ENCODE peak calls at places on chromosomes 6 and 20, in ten cellular contexts. B, F, P, A, K, I, W, N, S and R are unnamed samples.

GRCh38 chr6:118644007-118644406 is 7.4 kb downstream of the CEP85L start:
- DNase-seq in B (no peak), F (no peak), P (no peak), A (no peak), K (no peak), I (no peak), W (no peak), N (peak; percentile 53), S (no peak), R (no peak)

GRCh38 chr6:129476810-129477209 is 233.2 kb downstream of the ARHGAP18 start:
- DNase-seq in B (no peak), F (no peak), P (no peak), A (no peak), K (no peak), I (no peak), W (no peak), N (no peak), S (no peak), R (no peak)

GRCh38 chr6:13194852-13195251 is 133.5 kb downstream of the TBC1D7 start:
- DNase-seq in B (no peak), F (peak; percentile 31), P (peak; percentile 83), A (no peak), K (no peak), I (peak; percentile 52), W (peak; percentile 50), N (peak; percentile 65), S (peak; percentile 43), R (no peak)

GRCh38 chr20:12640255-12640654 is 368.5 kb upstream of the SPTLC3 start:
- DNase-seq in B (no peak), F (no peak), P (no peak), A (no peak), K (no peak), I (no peak), W (no peak), N (no peak), S (no peak), R (no peak)

GRCh38 chr20:1467355-1468116 is 887 bp upstream of the NSFL1C start:
- DNase-seq in B (peak; percentile 7), F (no peak), P (no peak), A (no peak), K (no peak), I (no peak), W (no peak), N (no peak), S (peak; percentile 72), R (no peak)

GRCh38 chr20:54633903-54634302 is 158.5 kb downstream of the DOK5 start:
- DNase-seq in B (no peak), F (no peak), P (no peak), A (no peak), K (no peak), I (no peak), W (no peak), N (no peak), S (no peak), R (no peak)

GRCh38 chr6:32689531-32690505 is 23.4 kb upstream of the HLA-DQB1 start:
- DNase-seq in B (no peak), F (no peak), P (no peak), A (no peak), K (no peak), I (peak; percentile 1), W (no peak), N (no peak), S (no peak), R (no peak)

GRCh38 chr6:139369568-139370046 is 4.8 kb downstream of the CITED2 start:
- DNase-seq in B (peak; percentile 53), F (peak; percentile 20), P (peak; percentile 83), A (no peak), K (no peak), I (peak; percentile 70), W (no peak), N (peak; percentile 80), S (no peak), R (peak; percentile 36)

GRCh38 chr6:155314773-155315515 is 660 bp upstream of the TFB1M start:
- DNase-seq in B (peak; percentile 93), F (peak; percentile 75), P (peak; percentile 94), A (peak; percentile 71), K (peak; percentile 40), I (no peak), W (peak; percentile 28), N (peak; percentile 79), S (peak; percentile 40), R (no peak)

GRCh38 chr6:149046822-149047246 is 270.7 kb upstream of the TAB2 start:
- DNase-seq in B (no peak), F (no peak), P (no peak), A (no peak), K (no peak), I (no peak), W (no peak), N (peak; percentile 58), S (no peak), R (peak; percentile 37)

GRCh38 chr6:33628401-33628964 is 7.4 kb downstream of the ITPR3 start:
- DNase-seq in B (peak; percentile 97), F (no peak), P (no peak), A (no peak), K (no peak), I (no peak), W (no peak), N (no peak), S (no peak), R (no peak)

GRCh38 chr20:6501061-6501460 is 266.4 kb upstream of the BMP2 start:
- DNase-seq in B (no peak), F (no peak), P (peak; percentile 36), A (no peak), K (no peak), I (peak; percentile 18), W (no peak), N (peak; percentile 86), S (peak; percentile 2), R (no peak)

GRCh38 chr6:13924146-13924948 is 405 bp upstream of the RNF182 start:
- DNase-seq in B (peak; percentile 94), F (peak; percentile 17), P (peak; percentile 30), A (peak; percentile 76), K (peak; percentile 20), I (peak; percentile 50), W (peak; percentile 65), N (peak; percentile 36), S (no peak), R (peak; percentile 50)

GRCh38 chr6:63573899-63574553 is 1.7 kb downstream of the LOC128125822 start:
- DNase-seq in B (peak; percentile 67), F (peak; percentile 60), P (peak; percentile 71), A (no peak), K (peak; percentile 32), I (peak; percentile 75), W (no peak), N (peak; percentile 64), S (peak; percentile 79), R (peak; percentile 47)

GRCh38 chr20:7673841-7674240 is 266.4 kb downstream of the HAO1 start:
- DNase-seq in B (no peak), F (no peak), P (peak; percentile 56), A (no peak), K (no peak), I (no peak), W (no peak), N (no peak), S (no peak), R (no peak)

GRCh38 chr6:124007915-124008688 is 204.4 kb downstream of the NKAIN2 start:
- DNase-seq in B (peak; percentile 74), F (no peak), P (no peak), A (no peak), K (no peak), I (no peak), W (no peak), N (no peak), S (no peak), R (no peak)

GRCh38 chr20:37777556-37777955 is 83.7 kb downstream of the CTNNBL1 start:
- DNase-seq in B (no peak), F (no peak), P (peak; percentile 35), A (no peak), K (no peak), I (no peak), W (no peak), N (peak; percentile 38), S (no peak), R (no peak)

GRCh38 chr6:127570739-127571389 is 6.1 kb upstream of the C6orf58 start:
- DNase-seq in B (no peak), F (no peak), P (peak; percentile 4), A (no peak), K (no peak), I (no peak), W (no peak), N (peak; percentile 13), S (no peak), R (no peak)